ENCODE peak calls at places on chromosome 6, in ten cellular contexts. A, I, T, Z, W, D, E, B, G and P are unnamed samples.

GRCh38 chr6:116945809-116946208 is 68.8 kb downstream of the RFX6 start:
- DNase-seq in A (no peak), I (no peak), T (no peak), Z (no peak), W (no peak), D (no peak), E (no peak), B (no peak), G (no peak), P (no peak)

GRCh38 chr6:54060286-54060685 is 51.0 kb upstream of the MLIP start:
- DNase-seq in A (no peak), I (no peak), T (no peak), Z (no peak), W (no peak), D (no peak), E (no peak), B (no peak), G (no peak), P (no peak)

GRCh38 chr6:137970368-137970767 is 103.3 kb downstream of the TNFAIP3 start:
- DNase-seq in A (no peak), I (no peak), T (no peak), Z (no peak), W (no peak), D (no peak), E (no peak), B (peak), G (no peak), P (no peak)

GRCh38 chr6:10177703-10178102 is 237.2 kb downstream of the TFAP2A start:
- DNase-seq in A (no peak), I (peak), T (no peak), Z (no peak), W (no peak), D (no peak), E (no peak), B (no peak), G (no peak), P (no peak)

GRCh38 chr6:116561377-116562018 is 7.9 kb downstream of the CALHM4 start:
- DNase-seq in A (peak), I (peak), T (no peak), Z (peak), W (peak), D (peak), E (no peak), B (peak), G (peak), P (peak)

GRCh38 chr6:40112350-40112749 is 178.1 kb upstream of the MOCS1 start:
- DNase-seq in A (no peak), I (no peak), T (no peak), Z (no peak), W (no peak), D (no peak), E (no peak), B (no peak), G (no peak), P (no peak)

GRCh38 chr6:148973809-148974208 is 227.0 kb downstream of the UST start:
- DNase-seq in A (no peak), I (peak), T (no peak), Z (no peak), W (peak), D (no peak), E (no peak), B (no peak), G (no peak), P (no peak)

GRCh38 chr6:38404355-38404754 is 235.4 kb downstream of the BTBD9 start:
- DNase-seq in A (no peak), I (no peak), T (no peak), Z (no peak), W (no peak), D (no peak), E (peak), B (no peak), G (peak), P (no peak)

GRCh38 chr6:52577778-52578473 is 1.1 kb upstream of the TRAM2 start:
- DNase-seq in A (no peak), I (no peak), T (no peak), Z (no peak), W (no peak), D (no peak), E (no peak), B (no peak), G (no peak), P (no peak)

GRCh38 chr6:136696238-136696637 is 96.0 kb downstream of the MAP3K5 start:
- DNase-seq in A (no peak), I (no peak), T (no peak), Z (no peak), W (no peak), D (no peak), E (no peak), B (no peak), G (no peak), P (no peak)
- TF ChIP-seq POLR2A in A (no peak), I (no peak), T (no peak), Z (no peak), W (no peak), D (no peak), E (no peak), B (no peak), G (no peak), P (no peak)

GRCh38 chr6:11233936-11234573 is 1.6 kb upstream of the NEDD9 start:
- DNase-seq in A (no peak), I (no peak), T (no peak), Z (no peak), W (no peak), D (no peak), E (no peak), B (no peak), G (no peak), P (no peak)

GRCh38 chr6:11231108-11231463 is 1.4 kb downstream of the NEDD9 start:
- DNase-seq in A (no peak), I (no peak), T (no peak), Z (no peak), W (no peak), D (no peak), E (no peak), B (no peak), G (no peak), P (no peak)

GRCh38 chr6:11231564-11232176 is 798 bp downstream of the NEDD9 start:
- DNase-seq in A (no peak), I (peak), T (no peak), Z (peak), W (no peak), D (no peak), E (no peak), B (no peak), G (no peak), P (no peak)

GRCh38 chr6:11232968-11233626 is 629 bp upstream of the NEDD9 start:
- DNase-seq in A (peak), I (no peak), T (no peak), Z (no peak), W (peak), D (peak), E (no peak), B (peak), G (peak), P (no peak)

DNA sequence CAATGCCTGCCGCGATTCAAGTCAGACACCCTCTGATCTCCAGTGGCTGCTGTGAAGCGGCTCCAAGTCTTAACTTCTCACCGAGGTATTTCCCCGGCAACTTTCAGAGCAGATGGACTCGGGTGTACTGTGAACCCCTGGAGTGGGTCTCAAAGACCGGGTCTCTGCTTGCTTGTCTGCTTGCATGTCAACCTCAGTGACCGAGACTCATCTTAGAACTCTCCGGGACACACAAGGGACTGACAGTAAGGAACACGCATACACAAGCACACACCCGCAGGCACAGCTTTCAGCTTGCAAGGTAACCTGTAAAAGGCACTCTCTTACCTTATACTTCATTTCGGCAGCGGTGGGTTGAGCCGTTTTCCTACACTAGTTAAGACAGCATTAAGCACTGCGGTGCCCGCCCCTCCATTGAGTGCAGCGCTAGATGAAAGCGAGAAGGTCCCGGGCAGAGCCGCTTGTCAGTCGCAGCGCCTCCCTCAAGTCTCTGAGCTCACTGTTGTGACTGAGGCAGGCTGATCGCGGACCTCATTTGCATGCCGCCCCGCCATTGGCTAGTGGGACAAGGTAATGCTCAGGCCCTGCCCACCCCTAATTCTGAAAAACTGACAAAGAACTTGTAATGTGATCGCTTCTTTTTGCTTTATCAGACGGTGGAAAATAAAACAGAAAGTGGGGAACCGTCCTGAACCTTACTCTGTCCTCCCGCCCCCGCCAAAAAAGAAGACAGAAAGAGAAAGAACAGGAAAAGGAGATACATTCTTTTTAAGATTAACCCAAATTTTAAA is at the start of gene NEDD9:
- DNase-seq in A (peak), I (peak), T (peak), Z (peak), W (peak), D (peak), E (peak), B (peak), G (peak), P (peak)
- TF ChIP-seq CTCF in A (no peak), I (no peak), T (no peak), Z (no peak), W (no peak), D (no peak), E (no peak), B (no peak), G (peak), P (no peak)

GRCh38 chr6:30942338-30943060 is 1.7 kb downstream of the MUCL3 start:
- DNase-seq in A (peak), I (peak), T (no peak), Z (peak), W (peak), D (peak), E (no peak), B (peak), G (peak), P (peak)
- TF ChIP-seq EP300 in A (no peak), I (no peak), T (no peak), Z (no peak), W (peak), D (no peak), E (no peak), B (peak), G (no peak), P (no peak)

GRCh38 chr6:113856571-113857564 is at the start of gene MARCKS:
- DNase-seq in A (peak), I (peak), T (no peak), Z (peak), W (peak), D (peak), E (no peak), B (peak), G (peak), P (peak)
- TF ChIP-seq POLR2A in A (peak), I (no peak), T (no peak), Z (peak), W (peak), D (peak), E (peak), B (no peak), G (peak), P (peak)

GRCh38 chr6:80744213-80744612 is 637.7 kb downstream of the BCKDHB start:
- DNase-seq in A (no peak), I (no peak), T (no peak), Z (no peak), W (no peak), D (no peak), E (no peak), B (no peak), G (no peak), P (no peak)

DNA sequence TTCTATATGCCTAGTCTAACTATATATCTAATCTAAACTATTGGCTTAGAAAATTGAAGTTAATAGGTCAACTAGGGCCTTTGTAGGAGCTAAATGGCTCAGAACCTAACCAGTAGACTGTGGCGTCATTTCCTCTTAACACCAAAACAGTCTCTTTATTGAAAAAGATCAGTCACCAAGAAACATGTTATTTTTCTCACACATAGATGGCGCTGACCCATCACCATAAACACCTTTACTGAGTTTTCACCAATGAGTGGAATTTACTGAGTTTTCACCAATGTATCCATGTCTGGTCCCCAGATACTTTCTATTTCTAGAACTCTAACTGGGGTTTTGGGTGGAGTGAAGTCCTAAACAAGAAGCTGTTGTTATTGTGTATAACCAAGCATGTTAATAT is 636.0 kb downstream of the BCKDHB start:
- DNase-seq in A (no peak), I (no peak), T (no peak), Z (no peak), W (no peak), D (no peak), E (no peak), B (no peak), G (peak), P (no peak)
- TF ChIP-seq CTCF in A (no peak), I (no peak), T (no peak), Z (peak), W (peak), D (no peak), E (no peak), B (no peak), G (peak), P (no peak)

GRCh38 chr6:4848382-4849068 is 72.3 kb downstream of the CDYL start:
- DNase-seq in A (no peak), I (no peak), T (no peak), Z (no peak), W (no peak), D (peak), E (no peak), B (peak), G (peak), P (peak)

GRCh38 chr6:4844108-4844507 is 67.9 kb downstream of the CDYL start:
- DNase-seq in A (no peak), I (no peak), T (no peak), Z (no peak), W (peak), D (no peak), E (no peak), B (no peak), G (no peak), P (no peak)

GRCh38 chr6:4849214-4849613 is 73.0 kb downstream of the CDYL start:
- DNase-seq in A (no peak), I (no peak), T (no peak), Z (no peak), W (no peak), D (no peak), E (no peak), B (no peak), G (no peak), P (no peak)

GRCh38 chr6:4849628-4850027 is 73.4 kb downstream of the CDYL start:
- DNase-seq in A (no peak), I (no peak), T (no peak), Z (no peak), W (no peak), D (no peak), E (no peak), B (no peak), G (no peak), P (no peak)

GRCh38 chr6:4846387-4846786 is 70.2 kb downstream of the CDYL start:
- DNase-seq in A (no peak), I (no peak), T (no peak), Z (no peak), W (no peak), D (no peak), E (no peak), B (no peak), G (no peak), P (no peak)
- TF ChIP-seq EP300 in A (no peak), I (no peak), T (no peak), Z (no peak), W (no peak), D (no peak), E (no peak), B (no peak), G (no peak), P (no peak)